ENCODE peak calls at places on chromosome 22, in five cellular contexts. W is pancreas; P is SK-N-SH; O is neural progenitor cell; Y is CD8-positive, alpha-beta T cell. T is an unnamed sample.
A peak's percentile ranks its signal among the peaks of the same experiment; 100 is the strongest.

GRCh38 chr22:36595968-36596367 is 67.0 kb upstream of the EIF3D start:
- DNase-seq in Y (no peak), O (no peak), P (no peak), W (no peak), T (no peak)

GRCh38 chr22:50656122-50657070 is 16.2 kb upstream of the SHANK3 start:
- DNase-seq in Y (no peak), W (no peak), P (peak; percentile 14), O (no peak), T (no peak)

GRCh38 chr22:35192121-35192918 is 65.0 kb upstream of the HMGXB4 start:
- DNase-seq in W (no peak), Y (no peak), O (no peak), P (no peak), T (no peak)

GRCh38 chr22:42357634-42358296 is 74.4 kb downstream of the NFAM1 start:
- DNase-seq in Y (no peak), P (no peak), O (no peak), W (peak; percentile 79), T (no peak)

GRCh38 chr22:19503367-19503766 is 20.8 kb downstream of the CLDN5 start:
- DNase-seq in W (no peak), P (no peak), Y (no peak), O (no peak), T (no peak)

GRCh38 chr22:50474711-50475651 is at the start of gene SBF1:
- DNase-seq in Y (peak; percentile 87), P (peak; percentile 100), O (peak; percentile 98), W (peak; percentile 97), T (peak; percentile 53)

GRCh38 chr22:20192972-20193760 is 42.3 kb upstream of the CCDC188 start:
- DNase-seq in P (no peak), Y (no peak), W (no peak), O (no peak), T (no peak)

GRCh38 chr22:49769691-49770315 is 57.9 kb downstream of the BRD1 start:
- DNase-seq in W (peak; percentile 47), P (no peak), O (no peak), Y (no peak), T (no peak)

GRCh38 chr22:35102663-35103062 is 36.7 kb downstream of the ISX start:
- DNase-seq in P (no peak), W (no peak), O (peak; percentile 25), Y (no peak), T (peak; percentile 57)

DNA sequence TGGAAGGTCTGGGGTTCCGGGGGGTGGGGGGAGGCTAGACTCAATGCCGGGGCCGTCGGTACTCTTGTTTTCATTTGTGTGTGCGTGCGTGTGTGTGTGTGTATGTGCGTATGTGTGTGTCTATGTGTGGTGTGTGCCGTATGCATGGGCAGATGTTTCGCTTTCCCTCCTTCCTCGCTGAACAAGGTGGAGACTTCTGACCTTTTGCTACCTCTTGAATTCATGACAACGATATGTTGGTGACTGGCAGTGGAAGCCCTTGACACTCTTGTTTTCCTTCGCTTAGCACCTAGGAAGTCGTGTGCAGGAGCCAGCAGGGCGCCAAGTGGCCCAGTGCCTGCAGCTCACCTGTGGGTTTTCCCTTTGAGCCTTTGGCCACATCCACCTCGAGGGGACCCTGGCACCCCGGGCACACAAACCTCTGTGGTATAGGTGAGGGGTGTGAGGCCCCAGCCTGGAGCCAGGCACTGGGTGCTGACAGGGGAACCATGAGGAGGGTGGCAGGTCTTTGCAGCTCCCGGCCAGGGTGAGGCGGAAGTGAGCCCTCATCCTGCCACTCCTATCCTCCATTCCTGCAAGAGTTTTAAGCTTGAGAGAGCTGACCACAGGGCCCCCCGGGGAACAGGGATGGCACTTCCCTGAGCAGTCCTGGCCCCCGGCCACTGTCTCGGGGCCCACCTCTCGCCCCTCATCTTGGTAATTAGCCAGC is 19.3 kb upstream of the TMEM191C start:
- DNase-seq in Y (no peak), P (peak; percentile 58), O (peak; percentile 4), W (peak; percentile 91), T (no peak)
- TF ChIP-seq CTCF in Y (no peak), P (peak; percentile 38), O (peak; percentile 38), W (no peak), T (peak; percentile 35)

DNA sequence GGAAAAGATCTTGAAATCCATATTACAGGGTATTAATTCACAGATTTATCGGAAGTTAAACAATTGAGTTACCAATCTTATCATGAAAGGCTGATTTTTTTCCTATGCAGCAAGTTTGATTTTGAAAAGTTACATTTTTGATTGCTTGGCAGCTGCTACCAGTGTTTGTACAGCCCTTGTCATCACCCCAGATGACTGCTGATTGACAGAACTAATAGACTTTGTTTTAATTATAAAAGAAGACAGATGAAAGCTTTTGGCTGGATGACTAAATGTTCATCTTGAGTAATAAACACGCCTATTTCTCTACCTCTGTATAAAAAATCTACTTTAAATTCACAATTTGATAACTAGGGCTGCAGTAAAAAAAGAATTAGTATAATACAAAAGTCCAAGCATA is 259.7 kb downstream of the TTC28 start:
- DNase-seq in P (no peak), Y (no peak), O (no peak), W (no peak), T (no peak)
- H3K4me3 ChIP-seq in P (no peak overlapping the region), Y (no peak overlapping the region), O (no peak overlapping the region), W (no peak overlapping the region), T (no peak overlapping the region)

DNA sequence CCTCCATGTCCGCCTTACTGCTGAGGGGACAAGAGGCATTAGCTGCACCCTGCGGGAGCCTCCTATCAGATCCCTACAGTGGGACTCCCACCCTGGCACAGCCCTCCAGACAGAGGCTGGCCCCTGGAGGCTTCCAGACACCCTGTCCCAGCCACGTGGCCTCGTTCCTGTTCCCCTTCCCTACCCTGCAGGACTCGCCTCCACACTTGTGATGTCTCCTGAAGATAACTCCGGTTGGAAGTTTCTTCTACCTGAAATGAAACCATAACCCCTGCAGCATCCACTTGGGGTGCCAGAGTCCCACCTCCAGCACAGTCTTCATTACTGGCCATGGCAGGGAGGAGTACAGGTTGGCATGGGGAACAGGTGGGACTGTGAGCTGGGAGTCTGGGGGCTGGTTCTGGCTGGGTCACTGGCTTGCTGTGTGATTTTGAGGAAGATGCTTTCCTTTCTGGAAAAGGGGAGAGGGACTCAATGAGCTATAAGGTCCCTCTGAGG is 4.9 kb upstream of the SH3BP1 start:
- DNase-seq in Y (no peak), W (no peak), O (no peak), P (peak; percentile 68), T (no peak)
- TF ChIP-seq CTCF in Y (no peak), W (no peak), O (no peak), P (peak; percentile 35), T (peak; percentile 58)

GRCh38 chr22:26168199-26168915 is 905 bp upstream of the SEZ6L start:
- DNase-seq in P (peak; percentile 57), W (no peak), O (peak; percentile 38), Y (no peak), T (no peak)

GRCh38 chr22:26170795-26171194 is 1.5 kb downstream of the SEZ6L start:
- DNase-seq in O (peak; percentile 85), P (peak; percentile 62), W (peak; percentile 46), Y (no peak), T (no peak)

GRCh38 chr22:26170112-26170492 is 840 bp downstream of the SEZ6L start:
- DNase-seq in P (no peak), Y (no peak), O (peak; percentile 21), W (peak; percentile 40), T (no peak)

GRCh38 chr22:26169312-26170111 is at the start of gene SEZ6L:
- DNase-seq in Y (no peak), O (peak; percentile 80), P (peak; percentile 90), W (peak; percentile 70), T (no peak)

GRCh38 chr22:26168934-26169311 is 339 bp upstream of the SEZ6L start:
- DNase-seq in W (no peak), O (no peak), Y (no peak), P (no peak), T (no peak)
- H3K4me3 ChIP-seq in W (peak overlapping the region; percentile 53), O (peak overlapping the region; percentile 75), Y (no peak overlapping the region), P (no peak overlapping the region), T (no peak overlapping the region)

GRCh38 chr22:22854466-22854865 is 33.1 kb upstream of the IGLL5 start:
- DNase-seq in W (no peak), Y (no peak), P (no peak), O (no peak), T (no peak)

GRCh38 chr22:22851969-22852368 is 35.6 kb upstream of the IGLL5 start:
- DNase-seq in O (no peak), P (no peak), W (peak; percentile 16), Y (no peak), T (no peak)

GRCh38 chr22:22853713-22854112 is 33.9 kb upstream of the IGLL5 start:
- DNase-seq in W (no peak), P (no peak), Y (no peak), O (no peak), T (no peak)

GRCh38 chr22:22848364-22848866 is 39.2 kb upstream of the IGLL5 start:
- DNase-seq in Y (peak; percentile 72), P (peak; percentile 63), W (peak; percentile 82), O (peak; percentile 81), T (no peak)

GRCh38 chr22:22849640-22850610 is 37.7 kb upstream of the IGLL5 start:
- DNase-seq in P (no peak), W (peak; percentile 14), O (no peak), Y (no peak), T (no peak)
- TF ChIP-seq CTCF in P (no peak), W (no peak), O (no peak), Y (no peak), T (no peak)

GRCh38 chr22:21856197-21856596 is 11.2 kb downstream of the MAPK1 start:
- DNase-seq in O (no peak), P (no peak), Y (no peak), W (no peak), T (no peak)

GRCh38 chr22:21856868-21857267 is 10.6 kb downstream of the MAPK1 start:
- DNase-seq in P (no peak), O (no peak), Y (no peak), W (no peak), T (no peak)

GRCh38 chr22:21857501-21857914 is 9.9 kb downstream of the MAPK1 start:
- DNase-seq in O (no peak), W (no peak), P (no peak), Y (no peak), T (peak; percentile 41)

GRCh38 chr22:21860640-21861039 is 6.8 kb downstream of the MAPK1 start:
- DNase-seq in P (no peak), O (no peak), Y (no peak), W (no peak), T (no peak)

GRCh38 chr22:21858025-21858764 is 9.2 kb downstream of the MAPK1 start:
- DNase-seq in P (no peak), Y (no peak), W (no peak), O (no peak), T (no peak)
- H3K4me3 ChIP-seq in P (no peak overlapping the region), Y (no peak overlapping the region), W (no peak overlapping the region), O (no peak overlapping the region), T (no peak overlapping the region)

GRCh38 chr22:24507742-24508141 is 12.6 kb downstream of the UPB1 start:
- DNase-seq in P (no peak), O (peak; percentile 69), Y (no peak), W (no peak), T (peak; percentile 71)
- TF ChIP-seq CTCF in P (no peak), O (peak; percentile 47), Y (no peak), W (no peak), T (peak; percentile 36)

T was measured in GM12864.